ENCODE peak calls at places on chromosome 6, in four cellular contexts. K, Q, N and D are unnamed samples.

GRCh38 chr6:90179190-90180169 is 117.2 kb downstream of the BACH2 start:
- DNase-seq in K (no peak), Q (no peak), N (no peak), D (no peak)

GRCh38 chr6:157959451-157960227 is 22.0 kb upstream of the SYNJ2 start:
- DNase-seq in K (no peak), Q (no peak), N (no peak), D (no peak)

GRCh38 chr6:13681305-13682061 is 30.2 kb downstream of the RANBP9 start:
- DNase-seq in K (no peak), Q (no peak), N (no peak), D (no peak)

GRCh38 chr6:13615802-13616140 is 636 bp downstream of the NOL7 start:
- DNase-seq in K (peak; percentile 12), Q (no peak), N (no peak), D (no peak)

GRCh38 chr6:160306284-160306683 is 41.9 kb upstream of the SLC22A3 start:
- DNase-seq in K (no peak), Q (no peak), N (no peak), D (no peak)

GRCh38 chr6:13561624-13562267 is 12.7 kb upstream of the SIRT5 start:
- DNase-seq in K (no peak), Q (no peak), N (no peak), D (no peak)

GRCh38 chr6:65123516-65123915 is 583.5 kb downstream of the EYS start:
- DNase-seq in K (no peak), Q (no peak), N (no peak), D (no peak)

GRCh38 chr6:118551673-118552063 is 3.6 kb downstream of the PLN start:
- DNase-seq in K (no peak), Q (no peak), N (no peak), D (no peak)

GRCh38 chr6:42088101-42088591 is 37.8 kb downstream of the TAF8 start:
- DNase-seq in K (no peak), Q (no peak), N (no peak), D (no peak)

GRCh38 chr6:166435574-166435973 is 52.8 kb upstream of the MPC1 start:
- DNase-seq in K (no peak), Q (no peak), N (no peak), D (no peak)